ENCODE peak calls at places on chromosome 22, in nine cellular contexts. A is neural crest cell, H is GM23338, T is epithelial cell of esophagus, W is AG09309, X is astrocyte of the spinal cord, B is brain microvascular endothelial cell, G is ascending aorta, V is HFFc6. N is an unnamed sample.

GRCh38 chr22:49515486-49515885 is 312.2 kb downstream of the BRD1 start:
- DNase-seq in W (no peak), H (no peak), B (no peak), X (no peak), T (no peak), V (no peak), G (no peak), A (no peak), N (no peak)

GRCh38 chr22:20587206-20587958 is 80.0 kb downstream of the MED15 start:
- DNase-seq in T (no peak), B (no peak), G (no peak), A (no peak), X (no peak), H (no peak), V (no peak), W (no peak), N (no peak)

GRCh38 chr22:43884600-43885318 is 7.1 kb downstream of the PNPLA5 start:
- DNase-seq in H (peak; percentile 93), B (peak; percentile 11), V (no peak), G (no peak), W (no peak), A (peak; percentile 75), T (peak; percentile 54), X (peak; percentile 22), N (peak; percentile 33)

GRCh38 chr22:45620707-45621106 is 50.9 kb upstream of the ATXN10 start:
- DNase-seq in B (no peak), T (no peak), G (no peak), W (no peak), X (no peak), A (no peak), H (no peak), V (no peak), N (no peak)

GRCh38 chr22:37215890-37216289 is 3.6 kb upstream of the SSTR3 start:
- DNase-seq in B (no peak), W (no peak), T (no peak), V (no peak), X (no peak), G (no peak), H (no peak), A (no peak), N (no peak)

GRCh38 chr22:19992481-19992911 is 24.1 kb downstream of the ARVCF start:
- DNase-seq in A (no peak), T (no peak), V (no peak), H (no peak), B (no peak), X (no peak), G (no peak), W (no peak), N (no peak)

GRCh38 chr22:24516301-24516737 is 21.2 kb downstream of the UPB1 start:
- DNase-seq in A (no peak), W (peak; percentile 74), G (no peak), T (peak; percentile 73), B (peak; percentile 84), V (peak; percentile 87), X (peak; percentile 87), H (peak; percentile 70), N (no peak)

GRCh38 chr22:27509132-27509920 is 292.2 kb downstream of the MN1 start:
- DNase-seq in A (no peak), V (no peak), X (no peak), T (no peak), W (no peak), B (no peak), G (no peak), H (no peak), N (no peak)

GRCh38 chr22:38080847-38081635 is 2.9 kb downstream of the SLC16A8 start:
- DNase-seq in T (peak; percentile 43), W (no peak), A (no peak), B (no peak), H (peak; percentile 84), G (no peak), X (peak; percentile 24), V (no peak), N (no peak)

GRCh38 chr22:21816787-21817496 is 50.5 kb downstream of the MAPK1 start:
- DNase-seq in H (no peak), G (no peak), W (peak; percentile 76), A (no peak), X (peak; percentile 93), T (peak; percentile 93), B (peak; percentile 80), V (peak; percentile 94), N (no peak)

GRCh38 chr22:28656156-28656555 is 23.5 kb downstream of the TTC28 start:
- DNase-seq in T (no peak), W (no peak), B (no peak), A (no peak), H (no peak), V (no peak), G (no peak), X (no peak), N (no peak)

GRCh38 chr22:35749808-35750207 is 32.1 kb downstream of the APOL5 start:
- DNase-seq in W (peak; percentile 63), T (no peak), X (no peak), V (no peak), A (no peak), H (no peak), G (no peak), B (no peak), N (no peak)

GRCh38 chr22:18063311-18063710 is 14.5 kb upstream of the PEX26 start:
- DNase-seq in T (peak; percentile 63), V (no peak), G (no peak), A (peak; percentile 66), H (no peak), X (no peak), B (no peak), W (no peak), N (no peak)

GRCh38 chr22:49670610-49671330 is 156.9 kb downstream of the BRD1 start:
- DNase-seq in H (no peak), X (no peak), T (no peak), V (no peak), B (no peak), A (peak; percentile 26), W (no peak), G (no peak), N (no peak)

GRCh38 chr22:23755711-23756110 is 1.5 kb upstream of the VPREB3 start:
- DNase-seq in V (no peak), A (no peak), W (no peak), B (no peak), H (no peak), G (no peak), X (no peak), T (no peak), N (no peak)

GRCh38 chr22:17952273-17952801 is 72.0 kb downstream of the MICAL3 start:
- DNase-seq in V (no peak), H (no peak), T (peak; percentile 32), X (no peak), B (no peak), W (no peak), G (no peak), A (no peak), N (no peak)

GRCh38 chr22:24247564-24248344 is 2.9 kb upstream of the GGT5 start:
- DNase-seq in H (peak; percentile 91), W (peak; percentile 91), V (peak; percentile 85), T (peak; percentile 70), B (peak; percentile 93), A (peak; percentile 80), G (peak; percentile 82), X (peak; percentile 95), N (peak; percentile 80)

GRCh38 chr22:23062616-23063538 is 7.4 kb upstream of the GNAZ start:
- DNase-seq in X (no peak), T (no peak), V (no peak), B (no peak), A (no peak), H (no peak), G (no peak), W (no peak), N (no peak)

GRCh38 chr22:49958961-49959781 is 1.4 kb upstream of the PIM3 start:
- DNase-seq in G (no peak), H (no peak), B (peak; percentile 11), V (no peak), W (no peak), A (no peak), X (no peak), T (no peak), N (no peak)

GRCh38 chr22:35838849-35839646 is 121.4 kb downstream of the APOL5 start:
- DNase-seq in W (peak; percentile 61), A (peak; percentile 14), X (peak; percentile 79), T (peak; percentile 68), B (peak; percentile 35), H (peak; percentile 70), G (no peak), V (peak; percentile 76), N (no peak)

GRCh38 chr22:26756675-26757293 is 99.4 kb downstream of the MIAT start:
- DNase-seq in H (peak; percentile 84), X (peak; percentile 48), W (no peak), B (peak; percentile 49), V (peak; percentile 16), A (peak; percentile 69), G (no peak), T (peak; percentile 56), N (peak; percentile 48)

GRCh38 chr22:46748948-46749681 is 11.1 kb upstream of the CERK start:
- DNase-seq in T (peak; percentile 49), B (no peak), H (no peak), V (no peak), A (no peak), W (no peak), X (no peak), G (no peak), N (no peak)
- TF ChIP-seq CTCF in T (no peak), B (no peak), H (no peak), V (no peak), A (no peak), W (no peak), X (no peak), G (no peak), N (no peak)

GRCh38 chr22:47295226-47295901 is 532.9 kb downstream of the TBC1D22A start:
- DNase-seq in W (no peak), T (no peak), X (no peak), H (no peak), V (no peak), B (no peak), G (no peak), A (no peak), N (no peak)
- TF ChIP-seq CTCF in W (no peak), T (no peak), X (no peak), H (no peak), V (no peak), B (no peak), G (no peak), A (no peak), N (no peak)

GRCh38 chr22:39938509-39938908 is 21.7 kb upstream of the TMA7B start:
- DNase-seq in H (no peak), G (no peak), X (no peak), A (no peak), W (no peak), V (no peak), T (no peak), B (no peak), N (no peak)
- TF ChIP-seq CTCF in H (no peak), G (no peak), X (no peak), A (no peak), W (no peak), V (no peak), T (no peak), B (no peak), N (no peak)

DNA sequence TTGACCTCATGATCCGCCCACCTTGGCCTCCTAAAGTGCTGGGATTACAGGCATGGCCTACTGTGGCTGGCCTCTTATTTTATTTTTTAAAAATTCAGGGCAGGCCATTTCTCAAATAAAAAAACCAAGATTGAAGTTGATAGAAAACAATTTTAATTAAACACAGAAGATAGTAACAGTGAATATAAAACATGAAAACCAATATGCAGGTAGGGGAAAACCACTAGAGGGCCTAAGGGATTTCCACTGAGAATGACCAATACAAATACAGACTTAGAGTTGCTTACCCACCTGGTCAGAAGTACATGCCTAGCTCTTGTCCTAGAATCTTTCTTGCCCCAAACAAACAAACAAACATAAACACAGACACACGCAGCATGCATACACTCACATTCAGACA is 1.7 kb upstream of the RTCB start:
- DNase-seq in T (peak; percentile 58), H (peak; percentile 40), W (no peak), V (peak; percentile 33), A (no peak), B (peak; percentile 12), G (no peak), X (peak; percentile 33), N (no peak)
- TF ChIP-seq CTCF in T (peak; percentile 60), H (peak; percentile 69), W (peak; percentile 51), V (peak; percentile 77), A (peak; percentile 58), B (peak; percentile 56), G (no peak), X (peak; percentile 60), N (no peak)

N was measured in omental fat pad.